ENCODE peak calls at places on chromosome 13, in seven cellular contexts. R is NCI-H1417; G is AG09319; M is NCI-H774; O is activated CD4-positive, CD25-positive, alpha-beta regulatory T cell; E is stimulated activated CD4-positive, alpha-beta T cell treated with anti-CD3 and anti-CD28 coated beads, Interleukin-4, amount 100 ng/mL, for 1 hour; T is neural crest cell. D is an unnamed sample.

GRCh38 chr13:93200626-93201025 is 26.0 kb upstream of the GPC6 start:
- DNase-seq in G (no peak), R (no peak), E (no peak), O (no peak), M (no peak), T (no peak), D (no peak)

GRCh38 chr13:51934461-51935087 is 72.8 kb downstream of the CCDC70 start:
- DNase-seq in R (no peak), M (no peak), O (no peak), E (no peak), T (no peak), G (no peak), D (no peak)

GRCh38 chr13:30763786-30764440 is 28.6 kb downstream of the ALOX5AP start:
- DNase-seq in E (no peak), M (no peak), T (no peak), R (no peak), G (no peak), O (no peak), D (no peak)

GRCh38 chr13:113978741-113979481 is 5.0 kb upstream of the C13orf46 start:
- DNase-seq in O (no peak), T (no peak), M (no peak), R (no peak), E (no peak), G (no peak), D (no peak)

GRCh38 chr13:44437356-44438233 is 64.0 kb downstream of the SERP2 start:
- DNase-seq in E (no peak), R (peak; percentile 54), O (no peak), M (peak; percentile 19), G (no peak), T (no peak), D (no peak)

GRCh38 chr13:113972451-113973217 is 1.2 kb downstream of the C13orf46 start:
- DNase-seq in T (no peak), O (no peak), G (no peak), M (no peak), R (no peak), E (no peak), D (peak; percentile 40)

GRCh38 chr13:34942732-34943674 is 933 bp downstream of the NBEA start:
- DNase-seq in T (peak; percentile 5), R (peak; percentile 59), G (no peak), O (no peak), M (no peak), E (peak; percentile 2), D (peak; percentile 17)

GRCh38 chr13:64074989-64075474 is 2659.4 kb upstream of the PCDH20 start:
- DNase-seq in R (peak; percentile 22), O (no peak), M (no peak), T (no peak), E (no peak), G (no peak), D (no peak)

GRCh38 chr13:112756081-112756480 is 66.2 kb downstream of the ATP11A start:
- DNase-seq in R (no peak), M (no peak), T (no peak), O (no peak), G (no peak), E (no peak), D (no peak)

GRCh38 chr13:83905641-83906040 is 23.4 kb upstream of the SLITRK1 start:
- DNase-seq in R (no peak), G (no peak), M (no peak), T (no peak), E (no peak), O (no peak), D (no peak)

GRCh38 chr13:45931211-45931610 is 79.7 kb upstream of the SIAH3 start:
- DNase-seq in E (no peak), M (no peak), G (no peak), T (no peak), O (no peak), R (no peak), D (no peak)

D was measured in B cell.